ENCODE peak calls at places on chromosomes 5 and 9, in eight cellular contexts. M, S, E, A, J, I, Q and B are unnamed samples.

GRCh38 chr5:64789457-64789856 is 20.7 kb downstream of the CWC27 start:
- DNase-seq in M (no peak), S (peak), E (no peak), A (no peak), J (peak), I (no peak), Q (no peak), B (peak)

GRCh38 chr5:54668096-54668495 is 150.5 kb downstream of the SNX18 start:
- DNase-seq in M (no peak), S (no peak), E (no peak), A (no peak), J (no peak), I (no peak), Q (no peak), B (no peak)

GRCh38 chr5:137619191-137619870 is 116.6 kb downstream of the KLHL3 start:
- DNase-seq in M (peak), S (peak), E (peak), A (no peak), J (peak), I (no peak), Q (no peak), B (peak)

GRCh38 chr5:97553829-97554452 is 370.9 kb upstream of the RIOK2 start:
- DNase-seq in M (no peak), S (no peak), E (no peak), A (no peak), J (no peak), I (no peak), Q (no peak), B (no peak)

GRCh38 chr9:13717356-13718057 is 438.0 kb upstream of the MPDZ start:
- DNase-seq in M (no peak), S (peak), E (no peak), A (no peak), J (no peak), I (no peak), Q (no peak), B (peak)

GRCh38 chr5:148990817-148991216 is 72.0 kb downstream of the SH3TC2 start:
- DNase-seq in M (no peak), S (no peak), E (no peak), A (no peak), J (no peak), I (no peak), Q (no peak), B (no peak)

GRCh38 chr5:31854181-31854624 is 215.3 kb downstream of the PDZD2 start:
- DNase-seq in M (peak), S (peak), E (peak), A (peak), J (no peak), I (peak), Q (peak), B (peak)

GRCh38 chr5:160479926-160480325 is 58.3 kb downstream of the PTTG1 start:
- DNase-seq in M (no peak), S (peak), E (no peak), A (no peak), J (peak), I (no peak), Q (no peak), B (peak)

GRCh38 chr5:4374866-4375265 is 765.3 kb upstream of the ADAMTS16 start:
- DNase-seq in M (no peak), S (no peak), E (no peak), A (no peak), J (no peak), I (no peak), Q (no peak), B (no peak)

GRCh38 chr5:91359957-91360609 is 23.0 kb downstream of the ARRDC3 start:
- DNase-seq in M (no peak), S (peak), E (no peak), A (no peak), J (no peak), I (no peak), Q (no peak), B (peak)

GRCh38 chr9:115211413-115212204 is 93.7 kb upstream of the TNC start:
- DNase-seq in M (no peak), S (peak), E (no peak), A (no peak), J (peak), I (no peak), Q (no peak), B (peak)

GRCh38 chr5:134268019-134268601 is 42.2 kb upstream of the PPP2CA start:
- DNase-seq in M (no peak), S (no peak), E (no peak), A (no peak), J (no peak), I (no peak), Q (no peak), B (no peak)

GRCh38 chr9:110029815-110030480 is 178.0 kb downstream of the C9orf152 start:
- DNase-seq in M (no peak), S (no peak), E (no peak), A (no peak), J (no peak), I (no peak), Q (no peak), B (no peak)

GRCh38 chr5:56310711-56311204 is 77.6 kb upstream of the ANKRD55 start:
- DNase-seq in M (no peak), S (no peak), E (no peak), A (no peak), J (no peak), I (no peak), Q (no peak), B (no peak)

GRCh38 chr5:123754167-123754840 is 242.3 kb downstream of the CSNK1G3 start:
- DNase-seq in M (no peak), S (peak), E (no peak), A (no peak), J (peak), I (no peak), Q (no peak), B (peak)

GRCh38 chr9:129656795-129657390 is 8.6 kb upstream of the PRRX2 start:
- DNase-seq in M (no peak), S (no peak), E (no peak), A (no peak), J (peak), I (no peak), Q (no peak), B (peak)

GRCh38 chr9:116566677-116567488 is 120.2 kb upstream of the TRIM32 start:
- DNase-seq in M (no peak), S (peak), E (no peak), A (peak), J (no peak), I (no peak), Q (peak), B (peak)

GRCh38 chr5:14337603-14338002 is 194.5 kb downstream of the TRIO start:
- DNase-seq in M (no peak), S (peak), E (no peak), A (no peak), J (no peak), I (no peak), Q (no peak), B (no peak)

GRCh38 chr9:101354143-101354764 is 30.6 kb downstream of the BAAT start:
- DNase-seq in M (no peak), S (no peak), E (no peak), A (no peak), J (no peak), I (no peak), Q (peak), B (no peak)

GRCh38 chr9:112218908-112219307 is 43.8 kb upstream of the SUSD1 start:
- DNase-seq in M (no peak), S (no peak), E (no peak), A (no peak), J (no peak), I (no peak), Q (no peak), B (no peak)

GRCh38 chr9:69273162-69273561 is 51.9 kb upstream of the ENTREP1 start:
- DNase-seq in M (no peak), S (no peak), E (no peak), A (no peak), J (no peak), I (no peak), Q (no peak), B (no peak)

GRCh38 chr5:157463621-157464407 is 3.8 kb downstream of the NIPAL4 start:
- DNase-seq in M (no peak), S (no peak), E (no peak), A (no peak), J (peak), I (no peak), Q (peak), B (peak)

GRCh38 chr9:4555251-4555650 is 65.0 kb downstream of the SLC1A1 start:
- DNase-seq in M (no peak), S (peak), E (no peak), A (no peak), J (peak), I (no peak), Q (no peak), B (peak)

DNA sequence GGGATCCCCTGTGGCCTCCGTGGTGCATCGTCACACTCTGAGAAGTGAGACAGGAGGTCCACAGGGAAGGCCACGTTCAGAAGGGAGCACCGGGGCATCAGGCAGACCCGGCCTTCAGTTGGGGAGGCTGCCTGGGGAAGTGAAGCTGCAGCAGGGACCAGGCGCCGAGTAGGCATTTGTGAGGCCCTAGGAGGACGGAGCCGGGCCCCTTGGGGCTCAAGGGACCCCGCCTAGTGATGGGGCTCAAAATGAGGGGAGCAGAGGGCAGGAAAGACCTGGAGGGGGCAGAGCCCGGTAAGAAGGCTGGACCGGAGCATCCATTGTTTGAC is 85.4 kb upstream of the FAM120A start:
- DNase-seq in M (no peak), S (no peak), E (no peak), A (no peak), J (no peak), I (no peak), Q (no peak), B (no peak)
- H3K4me3 ChIP-seq in M (no peak), S (no peak), E (no peak), A (no peak), J (no peak), I (no peak), Q (no peak), B (no peak)

GRCh38 chr9:6229186-6229585 is 13.6 kb downstream of the IL33 start:
- DNase-seq in M (no peak), S (no peak), E (no peak), A (no peak), J (no peak), I (no peak), Q (no peak), B (no peak)
- TF ChIP-seq CTCF in M (no peak), S (no peak), E (no peak), A (no peak), J (no peak), I (no peak), Q (no peak), B (no peak)

GRCh38 chr5:9610344-9610743 is 19.8 kb downstream of the TAS2R1 start:
- DNase-seq in M (no peak), S (no peak), E (no peak), A (no peak), J (no peak), I (no peak), Q (no peak), B (no peak)

GRCh38 chr5:9610969-9611368 is 19.2 kb downstream of the TAS2R1 start:
- DNase-seq in M (no peak), S (no peak), E (no peak), A (no peak), J (no peak), I (no peak), Q (no peak), B (no peak)

GRCh38 chr5:9617191-9617590 is 13.0 kb downstream of the TAS2R1 start:
- DNase-seq in M (no peak), S (no peak), E (no peak), A (no peak), J (no peak), I (no peak), Q (no peak), B (no peak)

GRCh38 chr5:9617739-9618504 is 12.2 kb downstream of the TAS2R1 start:
- DNase-seq in M (no peak), S (no peak), E (no peak), A (no peak), J (no peak), I (no peak), Q (no peak), B (no peak)

DNA sequence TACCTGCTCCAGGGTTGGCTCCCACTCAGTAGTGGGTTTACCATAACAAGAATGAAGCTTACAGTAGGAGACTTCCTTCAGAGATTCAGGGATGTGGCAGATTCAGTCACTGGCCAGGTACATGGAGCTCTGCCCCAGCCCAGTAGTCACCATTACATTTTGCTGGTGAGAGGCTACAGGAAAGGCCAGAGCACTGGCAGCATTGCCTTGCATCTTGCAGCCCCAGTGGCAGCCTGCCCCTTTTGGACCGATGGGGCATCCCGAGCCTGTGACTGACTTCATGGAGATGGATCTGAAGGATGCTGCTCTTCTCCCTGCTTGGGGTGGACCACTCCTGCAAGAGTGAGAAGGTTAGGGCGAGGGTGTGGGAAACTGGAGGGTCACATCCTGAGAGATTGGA is 16.8 kb downstream of the TAS2R1 start:
- DNase-seq in M (no peak), S (no peak), E (no peak), A (no peak), J (no peak), I (no peak), Q (no peak), B (no peak)
- H3K4me3 ChIP-seq in M (no peak), S (no peak), E (no peak), A (no peak), J (no peak), I (no peak), Q (no peak), B (no peak)

DNA sequence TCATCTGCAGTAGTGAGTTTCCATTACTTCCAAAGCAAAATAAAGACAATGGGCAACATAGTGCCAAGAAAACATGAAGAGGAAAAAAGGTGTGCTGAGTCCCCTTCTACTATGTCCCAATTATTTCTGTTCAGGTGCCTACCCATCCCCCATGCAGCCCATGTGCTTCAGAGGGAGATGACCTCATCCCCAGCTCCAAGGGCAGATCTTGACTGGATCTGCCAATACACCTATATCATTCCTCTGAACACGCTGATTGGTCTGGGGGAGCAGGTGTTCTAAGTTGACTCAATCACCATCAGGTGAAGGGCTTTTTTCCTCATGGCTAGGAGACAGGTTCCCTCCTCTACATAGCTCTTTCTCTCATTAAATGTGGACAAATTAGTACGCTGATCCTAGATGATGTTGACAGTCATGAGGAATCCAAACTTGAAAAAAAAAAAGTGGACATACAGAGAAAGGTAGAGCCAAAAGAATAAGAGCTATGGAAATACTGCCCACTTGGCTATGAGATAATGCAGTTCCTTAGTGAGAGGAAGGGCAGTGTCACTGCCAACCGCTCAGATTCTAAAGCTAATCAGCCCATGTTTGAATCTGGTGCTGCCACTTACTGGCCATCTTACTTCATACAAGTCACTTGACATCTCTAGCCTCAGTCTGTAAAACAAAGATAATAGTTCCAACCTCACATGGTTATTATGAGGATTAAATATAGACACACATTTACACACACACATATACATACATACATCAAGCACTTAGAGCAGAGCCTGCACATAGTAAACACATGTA is 23.1 kb downstream of the PRELID2 start:
- DNase-seq in M (peak), S (peak), E (no peak), A (no peak), J (peak), I (no peak), Q (no peak), B (peak)
- TF ChIP-seq CTCF in M (no peak), S (peak), E (no peak), A (peak), J (peak), I (peak), Q (peak), B (peak)